ENCODE peak calls at places on chromosomes 5 and 9, in seven cellular contexts. G is activated CD4-positive, alpha-beta T cell treated with anti-CD3 and anti-CD28 coated beads, Interleukin-2, amount 50 U/mL, for 4 hours; S is NCI-H2081; M is HCEC 1CT; R is erythroblast; Z is heart left ventricle; C is A172. J is an unnamed sample.

GRCh38 chr5:33369470-33370134 is 71.2 kb upstream of the TARS1 start:
- DNase-seq in G (no peak), S (no peak), M (no peak), R (no peak), Z (no peak), C (no peak), J (no peak)

GRCh38 chr9:120942186-120943001 is 15.8 kb upstream of the TRAF1 start:
- DNase-seq in G (no peak), S (no peak), M (no peak), R (no peak), Z (no peak), C (no peak), J (no peak)

GRCh38 chr9:10396641-10397040 is 216.2 kb downstream of the PTPRD start:
- DNase-seq in G (no peak), S (peak), M (no peak), R (no peak), Z (no peak), C (no peak), J (no peak)

GRCh38 chr9:117541192-117541591 is 126.3 kb upstream of the ASTN2 start:
- DNase-seq in G (no peak), S (no peak), M (no peak), R (no peak), Z (no peak), C (no peak), J (no peak)

GRCh38 chr5:104569621-104570020 is 1007.0 kb upstream of the NUDT12 start:
- DNase-seq in G (no peak), S (no peak), M (no peak), R (no peak), Z (no peak), C (peak), J (no peak)

GRCh38 chr9:116377179-116377790 is 223.7 kb downstream of the PAPPA start:
- DNase-seq in G (no peak), S (no peak), M (peak), R (no peak), Z (no peak), C (peak), J (no peak)

GRCh38 chr5:55604611-55605067 is 69.9 kb upstream of the PLPP1 start:
- DNase-seq in G (no peak), S (no peak), M (peak), R (no peak), Z (no peak), C (peak), J (no peak)

GRCh38 chr5:10550222-10550995 is 13.5 kb upstream of the ANKRD33B start:
- DNase-seq in G (no peak), S (no peak), M (no peak), R (no peak), Z (no peak), C (no peak), J (no peak)

J was measured in activated T-helper 9 cell treated with anti-CD3 and anti-CD28 coated beads, Interleukin-2, amount 50 U/mL, for 16 hours.